ENCODE peak calls at places on chromosomes 13 and 19, in six cellular contexts. M is GM23338, O is K562, I is prostate gland, Z is GM12878, F is HepG2. H is an unnamed sample. For H3K27me3, the result is how much of the 10 kb centered on the place peaks cover.

GRCh38 chr19:37304190-37304883 is 66.6 kb upstream of the ZNF527 start:
- DNase-seq in I (no peak), Z (no peak), M (no peak), O (peak), F (no peak), H (no peak)

GRCh38 chr13:100526299-100527030 is 62.1 kb downstream of the GGACT start:
- DNase-seq in O (no peak), F (no peak), I (no peak), M (peak), Z (no peak), H (no peak)

GRCh38 chr13:49625392-49626137 is 2.7 kb upstream of the ARL11 start:
- DNase-seq in I (no peak), O (no peak), Z (no peak), M (no peak), F (peak), H (no peak)

GRCh38 chr19:17684256-17684655 is 3.9 kb downstream of the UNC13A start:
- DNase-seq in F (no peak), Z (no peak), O (no peak), M (no peak), I (no peak), H (no peak)

GRCh38 chr13:46810440-46810839 is 13.5 kb upstream of the ESD start:
- DNase-seq in F (no peak), Z (no peak), M (no peak), I (no peak), O (no peak), H (no peak)

GRCh38 chr13:33111414-33112110 is 95.3 kb downstream of the KL start:
- DNase-seq in F (peak), O (no peak), M (no peak), Z (no peak), I (no peak), H (no peak)

GRCh38 chr13:111037838-111038397 is 77.2 kb upstream of the ARHGEF7 start:
- DNase-seq in F (no peak), M (peak), O (no peak), Z (no peak), I (no peak), H (no peak)

GRCh38 chr19:18202759-18203407 is 959 bp downstream of the RAB3A start:
- DNase-seq in I (no peak), O (peak), M (peak), F (no peak), Z (no peak), H (no peak)

GRCh38 chr13:36924001-36924400 is 4.0 kb upstream of the SMAD9 start:
- DNase-seq in I (no peak), Z (no peak), O (no peak), M (no peak), F (no peak), H (no peak)

GRCh38 chr13:97067342-97067895 is 73.1 kb upstream of the OXGR1 start:
- DNase-seq in I (no peak), M (no peak), O (no peak), Z (no peak), F (no peak), H (no peak)

GRCh38 chr13:94481966-94482365 is 2.5 kb upstream of the DCT start:
- DNase-seq in Z (no peak), M (no peak), I (no peak), O (no peak), F (peak), H (no peak)

GRCh38 chr13:80939581-80939980 is 598.7 kb upstream of the SPRY2 start:
- DNase-seq in Z (no peak), I (no peak), M (peak), O (no peak), F (no peak), H (no peak)

GRCh38 chr19:39236527-39236926 is 8.3 kb downstream of the IFNL3 start:
- DNase-seq in Z (no peak), F (no peak), O (no peak), M (no peak), I (no peak), H (no peak)

GRCh38 chr13:59461411-59461810 is 702.3 kb downstream of the DIAPH3 start:
- DNase-seq in M (no peak), I (no peak), Z (no peak), O (peak), F (no peak), H (no peak)
- TF ChIP-seq POLR2AphosphoS5 in M (no peak), I (no peak), Z (no peak), O (peak), F (no peak), H (no peak)

DNA sequence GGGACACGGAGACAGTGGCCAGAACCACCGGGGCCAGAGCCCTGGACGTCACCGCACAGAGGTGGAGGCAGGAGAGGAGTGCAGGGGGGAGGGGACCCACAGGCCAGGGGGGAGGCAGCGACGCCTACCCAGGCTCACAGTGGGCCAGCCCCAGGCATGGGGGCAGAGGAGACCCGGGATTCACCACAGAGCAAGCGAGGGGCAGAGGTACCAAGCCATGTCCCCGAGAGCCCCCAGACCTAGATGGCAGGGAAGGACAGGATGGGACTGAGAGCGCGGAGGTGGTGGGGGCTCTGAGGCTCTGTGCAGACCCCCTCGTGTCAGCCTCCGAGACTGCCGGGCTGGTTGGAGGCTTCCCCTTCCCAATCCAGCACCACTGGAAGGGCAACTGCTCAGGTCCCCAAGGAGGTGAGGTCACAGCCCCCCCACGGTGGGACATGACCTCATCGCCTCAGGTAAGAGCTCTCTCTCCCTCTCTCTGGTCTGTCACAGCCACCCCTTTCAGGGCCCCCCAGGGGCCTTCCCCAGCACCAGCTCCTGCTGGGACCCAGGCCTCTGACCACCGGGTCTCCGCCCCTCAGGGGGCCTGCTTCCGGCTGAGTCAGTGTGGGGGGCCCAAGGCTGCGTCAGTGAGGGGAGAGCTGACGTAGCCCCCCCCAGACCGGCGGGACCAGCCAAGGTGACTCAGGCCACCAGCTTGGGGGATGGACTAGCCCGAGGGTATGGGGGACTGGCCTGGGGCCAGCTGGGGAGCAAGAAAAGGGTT is 2.2 kb upstream of the IL11 start:
- DNase-seq in I (no peak), M (no peak), F (peak), O (no peak), Z (no peak), H (no peak)
- H3K27me3 ChIP-seq in I (under half), M (half or more), F (under half), O (under half), Z (under half), H (under half)

GRCh38 chr19:14177496-14178074 is 28.4 kb downstream of the ADGRL1 start:
- DNase-seq in Z (no peak), M (no peak), O (no peak), I (no peak), F (no peak), H (no peak)
- H3K27ac ChIP-seq in Z (no peak), M (no peak), O (no peak), I (no peak), F (no peak), H (no peak)

DNA sequence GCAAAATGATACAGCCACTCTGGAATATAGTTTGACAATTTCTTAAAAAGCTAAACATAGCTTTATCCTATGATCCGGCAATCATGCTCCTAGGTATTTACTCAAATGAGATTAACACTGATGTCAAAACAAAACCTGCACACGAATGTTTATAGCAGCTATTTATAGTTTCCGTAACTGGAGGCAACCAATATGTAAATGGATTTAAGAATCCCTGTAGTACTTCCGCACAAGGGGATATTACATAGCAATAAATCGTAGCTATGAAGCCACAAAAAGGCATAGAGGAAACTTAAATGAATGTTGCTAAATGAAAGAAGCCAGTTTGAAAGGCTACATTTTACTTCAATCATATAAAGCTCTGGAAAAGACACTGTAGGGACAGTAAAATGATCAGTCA is 1892.9 kb upstream of the PCDH20 start:
- DNase-seq in Z (no peak), I (no peak), M (no peak), O (no peak), F (no peak), H (no peak)
- TF ChIP-seq POLR2AphosphoS5 in Z (no peak), I (no peak), M (no peak), O (no peak), F (no peak), H (no peak)

GRCh38 chr19:30223866-30224688 is 148.1 kb upstream of the ZNF536 start:
- DNase-seq in I (no peak), F (no peak), Z (no peak), O (no peak), M (no peak), H (no peak)
- H3K27me3 ChIP-seq in I (under half), F (under half), Z (under half), O (under half), M (half or more), H (under half)

DNA sequence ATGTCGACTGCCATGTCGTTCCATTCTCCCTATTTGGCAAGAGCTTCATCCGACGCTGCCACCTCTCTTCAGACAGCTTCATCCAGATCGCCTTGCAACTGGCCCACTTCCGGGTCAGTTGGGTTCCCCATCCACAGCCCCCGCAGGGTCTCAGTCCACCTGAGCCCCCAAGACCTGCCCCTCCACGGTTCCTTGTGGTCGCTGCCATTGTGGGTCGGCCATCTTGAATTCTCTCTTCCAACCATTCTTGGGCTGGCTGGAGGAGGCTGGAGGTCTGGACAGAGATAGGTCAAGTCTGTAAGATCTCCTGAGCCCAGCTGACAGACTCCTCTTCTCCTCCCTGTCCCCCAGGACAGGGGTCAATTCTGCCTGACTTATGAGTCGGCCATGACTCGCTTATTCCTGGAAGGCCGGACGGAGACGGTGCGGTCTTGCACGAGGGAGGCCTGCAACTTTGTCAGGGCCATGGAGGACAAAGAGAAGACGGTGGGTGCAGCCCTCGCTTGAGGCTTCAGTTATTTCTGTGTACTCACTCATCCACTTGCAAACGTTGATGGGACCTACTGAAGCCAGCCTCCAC is 19.5 kb downstream of the CPT1C start:
- DNase-seq in I (no peak), F (no peak), Z (no peak), M (no peak), O (peak), H (no peak)
- H3K27ac ChIP-seq in I (no peak), F (no peak), Z (no peak), M (no peak), O (peak), H (no peak)